ENCODE peak calls at places on chromosomes 4 and X, in seven cellular contexts. Q is uterus, J is left ventricle myocardium inferior, Y is colonic mucosa, L is neural progenitor cell, O is dorsolateral prefrontal cortex, G is fibroblast of pulmonary artery. U is an unnamed sample.

GRCh38 chr4:54378461-54378860 is 149.4 kb downstream of the PDGFRA start:
- DNase-seq in J (no peak), L (no peak), Q (no peak), G (no peak), Y (no peak), O (no peak), U (no peak)

GRCh38 chr4:146192060-146192459 is 16.5 kb downstream of the LSM6 start:
- DNase-seq in J (peak), L (no peak), G (no peak), Q (no peak), O (no peak), Y (peak), U (no peak)

GRCh38 chrX:68710870-68711576 is 63.6 kb downstream of the STARD8 start:
- DNase-seq in Q (peak), J (no peak), Y (no peak), L (peak), O (no peak), G (peak), U (peak)

GRCh38 chr4:54976682-54977081 is 148.7 kb downstream of the KDR start:
- DNase-seq in J (no peak), Y (no peak), O (no peak), Q (no peak), G (no peak), L (peak), U (no peak)

GRCh38 chr4:108959497-108959896 is 196.6 kb upstream of the ETNPPL start:
- DNase-seq in Q (no peak), G (no peak), O (no peak), J (no peak), Y (no peak), L (no peak), U (no peak)

GRCh38 chr4:182271731-182272525 is 28.7 kb downstream of the TENM3 start:
- DNase-seq in Q (no peak), J (no peak), Y (no peak), O (no peak), G (no peak), L (no peak), U (no peak)

GRCh38 chr4:54063224-54063623 is 1.2 kb downstream of the CHIC2 start:
- DNase-seq in Q (no peak), L (no peak), G (peak), O (no peak), J (no peak), Y (no peak), U (no peak)

GRCh38 chr4:6498511-6499240 is 26.3 kb upstream of the PPP2R2C start:
- DNase-seq in O (no peak), Y (peak), L (no peak), Q (no peak), J (no peak), G (no peak), U (no peak)

GRCh38 chrX:68146054-68146453 is 287.2 kb downstream of the OPHN1 start:
- DNase-seq in L (peak), G (peak), Y (no peak), O (no peak), J (no peak), Q (no peak), U (peak)

GRCh38 chrX:132774312-132774711 is 184.1 kb downstream of the HS6ST2 start:
- DNase-seq in Q (no peak), J (no peak), O (no peak), Y (no peak), G (no peak), L (no peak), U (no peak)

GRCh38 chrX:1500701-1501624 is 36.0 kb downstream of the P2RY8 start:
- DNase-seq in Q (no peak), L (no peak), Y (no peak), J (no peak), G (no peak), O (no peak), U (no peak)

DNA sequence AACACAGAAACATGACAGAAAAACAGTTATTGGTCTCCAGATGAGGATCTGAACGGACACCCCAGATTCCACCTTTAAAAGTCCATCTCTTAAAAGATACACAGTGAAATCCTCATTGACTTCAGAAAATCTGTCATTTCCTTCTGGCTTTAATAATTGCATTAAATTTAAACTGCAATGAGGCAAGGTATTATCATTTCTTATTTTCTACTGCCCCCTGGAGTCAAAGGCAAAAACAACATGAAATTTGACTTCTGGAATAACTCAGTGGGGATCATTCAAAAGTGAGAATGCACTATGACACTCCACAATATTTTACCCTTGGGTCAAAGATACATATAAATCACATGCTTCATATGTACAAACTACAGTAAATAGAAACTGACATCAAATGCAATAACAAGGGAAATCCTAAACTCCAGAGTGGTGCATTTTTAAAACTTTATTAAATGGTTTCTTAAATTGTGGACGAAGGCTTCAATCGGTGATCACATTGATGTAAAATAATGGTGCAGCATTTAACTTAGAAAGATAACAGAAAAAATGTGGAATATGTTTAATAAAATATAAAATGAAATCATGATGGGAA is 56.4 kb upstream of the SPANXN1 start:
- DNase-seq in Y (no peak), L (peak), O (no peak), Q (no peak), G (peak), J (no peak), U (no peak)
- TF ChIP-seq CTCF in Y (peak), L (peak), O (peak), Q (no peak), G (peak), J (peak), U (no peak)

GRCh38 chr4:153808175-153808574 is 19.3 kb upstream of the SFRP2 start:
- DNase-seq in J (no peak), G (no peak), L (no peak), Y (no peak), Q (no peak), O (no peak), U (no peak)
- TF ChIP-seq CTCF in J (no peak), G (no peak), L (no peak), Y (no peak), Q (no peak), O (no peak), U (no peak)

GRCh38 chr4:16516796-16517413 is 290.6 kb upstream of the TAPT1 start:
- DNase-seq in Y (peak), Q (peak), G (peak), L (peak), J (no peak), O (peak), U (no peak)
- TF ChIP-seq CTCF in Y (no peak), Q (peak), G (peak), L (peak), J (peak), O (peak), U (no peak)

GRCh38 chr4:77174426-77174825 is 17.4 kb downstream of the CCNG2 start:
- DNase-seq in J (no peak), Y (no peak), G (no peak), L (no peak), Q (no peak), O (no peak), U (no peak)
- TF ChIP-seq CTCF in J (no peak), Y (no peak), G (no peak), L (no peak), Q (no peak), O (no peak), U (no peak)

GRCh38 chr4:128311659-128312392 is 24.2 kb upstream of the PGRMC2 start:
- DNase-seq in J (no peak), Q (no peak), L (no peak), O (no peak), G (no peak), Y (peak), U (peak)

GRCh38 chr4:128308986-128309385 is 21.4 kb upstream of the PGRMC2 start:
- DNase-seq in J (no peak), Q (no peak), L (no peak), Y (no peak), G (peak), O (no peak), U (no peak)

GRCh38 chr4:128309585-128309984 is 22.0 kb upstream of the PGRMC2 start:
- DNase-seq in Y (no peak), L (no peak), Q (no peak), J (no peak), G (no peak), O (no peak), U (no peak)

GRCh38 chr4:128306992-128307581 is 19.5 kb upstream of the PGRMC2 start:
- DNase-seq in Y (no peak), J (no peak), G (no peak), L (no peak), Q (no peak), O (no peak), U (no peak)

DNA sequence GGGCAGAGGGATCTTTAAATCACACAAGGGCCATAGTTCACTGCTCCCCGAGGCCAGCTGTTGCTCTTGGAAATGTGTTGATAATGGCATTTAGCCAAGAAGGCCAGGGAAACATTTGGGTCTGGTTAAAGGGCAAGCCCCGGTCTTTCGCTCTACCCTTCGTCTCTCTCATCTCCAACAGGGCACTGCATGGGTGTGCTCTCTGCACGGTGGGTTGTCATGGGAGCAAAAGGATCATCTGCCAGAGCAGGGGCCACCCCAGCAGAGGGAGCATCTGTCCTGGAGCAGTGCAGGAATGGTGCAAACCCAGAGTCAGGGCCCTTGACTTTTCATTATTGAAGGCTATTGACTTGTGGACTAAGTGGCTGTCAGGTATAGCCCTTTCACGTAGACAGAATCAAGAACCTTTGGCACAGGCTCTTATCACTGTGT is 22.7 kb upstream of the PGRMC2 start:
- DNase-seq in J (peak), Y (peak), L (peak), G (peak), O (no peak), Q (peak), U (peak)
- TF ChIP-seq CTCF in J (peak), Y (no peak), L (peak), G (peak), O (no peak), Q (no peak), U (no peak)

DNA sequence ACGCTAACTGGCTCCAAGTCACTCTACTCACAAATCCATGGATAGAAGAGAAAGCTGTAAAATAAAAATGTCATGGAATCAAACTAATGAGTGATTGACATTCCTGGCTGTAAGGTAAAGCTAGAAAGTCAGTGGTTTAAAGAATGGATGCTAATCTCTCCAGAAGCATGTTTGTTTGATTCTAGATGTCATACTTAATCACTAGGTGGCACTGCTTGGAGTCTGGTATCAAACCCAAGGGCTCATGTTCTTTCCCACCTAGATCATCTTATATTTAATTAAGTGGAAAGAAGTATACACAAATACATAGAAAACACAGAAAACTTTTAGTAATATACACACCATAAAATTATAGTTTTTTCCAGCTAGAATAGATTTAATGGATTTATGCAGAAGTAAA is 2666.6 kb downstream of the PCDH7 start:
- DNase-seq in G (peak), J (no peak), O (no peak), Y (no peak), L (no peak), Q (no peak), U (no peak)
- TF ChIP-seq CTCF in G (peak), J (no peak), O (no peak), Y (no peak), L (peak), Q (no peak), U (no peak)

GRCh38 chr4:82851902-82852750 is 38.8 kb downstream of the SEC31A start:
- DNase-seq in G (peak), Y (no peak), J (no peak), L (peak), Q (no peak), O (no peak), U (no peak)
- TF ChIP-seq CTCF in G (peak), Y (peak), J (peak), L (peak), Q (no peak), O (peak), U (no peak)

DNA sequence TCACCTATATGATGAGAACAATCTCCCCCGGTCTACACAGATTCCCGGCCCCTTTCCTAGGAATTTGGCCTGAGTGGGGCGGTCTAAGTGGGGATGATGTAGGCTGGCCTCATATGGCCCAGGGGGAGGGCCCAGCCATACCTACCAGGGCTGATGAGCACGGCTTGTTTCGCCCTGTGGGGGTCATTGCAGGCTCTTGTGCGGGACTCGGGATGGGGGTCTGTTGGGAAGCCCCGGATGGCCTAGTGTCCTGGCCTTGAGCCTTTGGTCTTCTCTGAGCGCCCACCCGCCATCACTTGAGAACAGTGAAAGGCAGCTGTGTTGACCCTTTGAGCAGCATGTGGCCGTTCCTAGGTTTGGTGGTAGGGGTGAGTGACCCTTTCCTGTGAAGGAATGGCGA is 4.8 kb upstream of the CTAG2 start:
- DNase-seq in G (no peak), Q (no peak), J (no peak), L (no peak), O (no peak), Y (no peak), U (no peak)
- TF ChIP-seq CTCF in G (no peak), Q (no peak), J (no peak), L (no peak), O (no peak), Y (no peak), U (no peak)

GRCh38 chr4:121796283-121796682 is 4.8 kb upstream of the EXOSC9 start:
- DNase-seq in Q (no peak), Y (no peak), L (no peak), O (no peak), G (no peak), J (no peak), U (no peak)
- TF ChIP-seq CTCF in Q (no peak), Y (no peak), L (no peak), O (no peak), G (no peak), J (no peak), U (no peak)

DNA sequence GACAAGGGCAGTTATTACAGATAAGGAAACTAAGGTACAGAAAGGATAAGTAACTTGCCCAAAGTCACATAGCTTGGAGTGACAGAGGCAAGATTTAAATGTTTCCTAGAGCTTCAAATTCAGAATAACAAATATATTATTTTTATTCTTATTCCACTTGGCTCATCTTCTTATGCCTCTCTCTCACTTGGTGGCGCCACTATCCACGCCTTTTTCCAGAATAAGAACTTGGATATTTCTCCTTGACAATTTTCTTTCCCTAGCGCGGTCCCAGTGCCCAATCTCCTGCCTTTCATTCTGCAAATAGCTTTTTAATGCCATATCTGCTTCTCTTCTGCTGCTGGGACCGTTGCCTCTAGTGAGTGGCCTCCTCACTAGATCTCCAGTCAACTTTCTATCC is 78.5 kb downstream of the MSN start:
- DNase-seq in O (no peak), J (no peak), Y (no peak), Q (no peak), G (peak), L (no peak), U (no peak)
- TF ChIP-seq CTCF in O (no peak), J (no peak), Y (no peak), Q (no peak), G (no peak), L (peak), U (no peak)

U was measured in Calu3.